ENCODE peak calls at places on chromosome 20, in four cellular contexts. One of them, this sample, is unnamed.
A peak's percentile ranks its signal among the peaks of the same experiment; 100 is the strongest.

GRCh38 chr20:528923-529594 is 14.5 kb downstream of the CSNK2A1 start:
- DNase-seq in HepG2: no peak
- DNase-seq in K562: no peak
- DNase-seq in A549: peak; percentile 58
- DNase-seq in this sample: peak; percentile 65

GRCh38 chr20:62409935-62410741 is 3.1 kb upstream of the CABLES2 start:
- DNase-seq in A549: peak; percentile 49
- DNase-seq in K562: peak; percentile 73
- DNase-seq in HepG2: peak; percentile 42
- DNase-seq in this sample: peak; percentile 60

GRCh38 chr20:50579511-50579910 is 69.3 kb downstream of the PTPN1 start:
- DNase-seq in A549: no peak
- DNase-seq in K562: no peak
- DNase-seq in HepG2: no peak
- DNase-seq in this sample: no peak

GRCh38 chr20:10622657-10623418 is 51.0 kb downstream of the JAG1 start:
- DNase-seq in HepG2: no peak
- DNase-seq in K562: no peak
- DNase-seq in A549: no peak
- DNase-seq in this sample: no peak

GRCh38 chr20:57638173-57638894 is 18.1 kb upstream of the ZBP1 start:
- DNase-seq in HepG2: no peak
- DNase-seq in K562: no peak
- DNase-seq in A549: no peak
- DNase-seq in this sample: no peak

GRCh38 chr20:49656304-49656703 is 57.4 kb downstream of the B4GALT5 start:
- DNase-seq in HepG2: no peak
- DNase-seq in K562: no peak
- DNase-seq in A549: no peak
- DNase-seq in this sample: no peak

GRCh38 chr20:8095648-8096572 is 36.2 kb upstream of the PLCB1 start:
- DNase-seq in HepG2: no peak
- DNase-seq in K562: no peak
- DNase-seq in A549: no peak
- DNase-seq in this sample: no peak

GRCh38 chr20:41395669-41396664 is 29.3 kb upstream of the EMILIN3 start:
- DNase-seq in HepG2: peak; percentile 76
- DNase-seq in K562: no peak
- DNase-seq in A549: no peak
- DNase-seq in this sample: no peak

GRCh38 chr20:21670981-21671380 is 34.5 kb upstream of the PAX1 start:
- DNase-seq in HepG2: no peak
- DNase-seq in A549: no peak
- DNase-seq in K562: no peak
- DNase-seq in this sample: no peak

DNA sequence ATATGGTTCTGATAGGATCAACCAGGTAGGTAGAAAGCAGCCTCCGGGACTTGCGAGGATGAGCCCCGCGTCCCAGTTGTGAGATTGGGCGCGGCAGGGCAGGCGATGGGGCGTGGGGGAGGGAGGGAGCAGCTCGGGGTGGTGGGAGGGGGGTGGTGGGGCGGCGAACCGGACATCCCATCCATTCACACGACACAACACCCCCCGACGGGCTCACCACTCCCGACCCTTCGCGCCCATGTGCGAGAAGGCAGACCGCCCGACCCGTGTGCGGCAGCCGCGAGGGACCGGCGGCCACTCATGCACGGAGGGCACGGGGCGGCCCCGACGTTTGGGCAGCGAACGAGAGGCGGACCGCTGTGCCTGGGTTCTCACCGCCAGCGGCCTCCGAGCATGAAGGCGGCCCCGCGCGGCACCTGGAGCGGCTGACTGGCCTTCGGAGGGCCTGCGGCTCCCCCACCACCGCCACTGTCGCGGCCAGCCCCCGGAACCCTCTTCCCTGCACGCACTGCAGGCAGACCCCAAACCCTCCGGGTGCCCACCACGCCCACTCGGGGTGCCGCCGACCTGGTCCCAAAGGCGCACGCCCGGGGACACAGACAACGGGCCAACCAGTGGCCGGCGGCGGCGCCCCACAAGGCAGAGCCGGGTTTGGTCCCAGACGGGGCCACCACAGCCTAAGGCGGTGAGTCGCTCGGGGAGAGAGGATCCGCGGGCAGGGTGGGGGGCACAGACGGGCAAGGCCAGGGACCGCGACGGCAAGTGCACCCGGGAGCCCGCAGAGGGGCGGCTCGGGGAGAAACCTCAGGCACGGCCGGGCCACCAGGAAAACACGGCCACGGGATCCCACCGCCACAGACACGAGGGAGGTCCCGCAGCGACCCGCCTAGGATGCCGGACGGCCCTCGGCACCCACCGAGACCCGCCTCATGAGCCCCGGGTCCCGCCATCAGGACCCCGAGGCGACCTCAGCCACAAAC is 769.2 kb upstream of the DEFB115 start:
- DNase-seq in A549: no peak
- DNase-seq in K562: no peak
- DNase-seq in HepG2: no peak
- DNase-seq in this sample: no peak
- H3K4me3 ChIP-seq in A549: no peak overlapping the region
- H3K4me3 ChIP-seq in K562: no peak overlapping the region
- H3K4me3 ChIP-seq in HepG2: no peak overlapping the region
- H3K4me3 ChIP-seq in this sample: no peak overlapping the region

GRCh38 chr20:63624486-63624885 is 2.4 kb downstream of the GMEB2 start:
- DNase-seq in A549: no peak
- DNase-seq in HepG2: peak; percentile 80
- DNase-seq in K562: no peak
- DNase-seq in this sample: peak; percentile 88
- TF ChIP-seq CTCF in A549: no peak
- TF ChIP-seq CTCF in HepG2: peak; percentile 61
- TF ChIP-seq CTCF in K562: no peak
- TF ChIP-seq CTCF in this sample: no peak

GRCh38 chr20:31698243-31698802 is 24.3 kb downstream of the BCL2L1 start:
- DNase-seq in K562: no peak
- DNase-seq in HepG2: no peak
- DNase-seq in A549: no peak
- DNase-seq in this sample: no peak

GRCh38 chr20:31694842-31695593 is 27.6 kb downstream of the BCL2L1 start:
- DNase-seq in HepG2: no peak
- DNase-seq in K562: no peak
- DNase-seq in A549: no peak
- DNase-seq in this sample: no peak

GRCh38 chr20:31693987-31694661 is 28.5 kb downstream of the BCL2L1 start:
- DNase-seq in HepG2: no peak
- DNase-seq in K562: peak; percentile 54
- DNase-seq in A549: no peak
- DNase-seq in this sample: no peak

GRCh38 chr20:31693402-31693801 is 29.3 kb downstream of the BCL2L1 start:
- DNase-seq in K562: no peak
- DNase-seq in A549: no peak
- DNase-seq in HepG2: no peak
- DNase-seq in this sample: no peak

GRCh38 chr20:31695849-31696804 is 26.5 kb downstream of the BCL2L1 start:
- DNase-seq in A549: peak; percentile 85
- DNase-seq in K562: no peak
- DNase-seq in HepG2: peak; percentile 100
- DNase-seq in this sample: no peak
- TF ChIP-seq MYC in A549: no peak
- TF ChIP-seq MYC in K562: no peak
- TF ChIP-seq MYC in HepG2: peak; percentile 85
- TF ChIP-seq MYC in this sample: no peak

GRCh38 chr20:19361801-19362200 is 149.4 kb downstream of the SLC24A3 start:
- DNase-seq in A549: no peak
- DNase-seq in HepG2: no peak
- DNase-seq in K562: no peak
- DNase-seq in this sample: no peak
- H3K4me3 ChIP-seq in A549: no peak overlapping the region
- H3K4me3 ChIP-seq in HepG2: no peak overlapping the region
- H3K4me3 ChIP-seq in K562: no peak overlapping the region
- H3K4me3 ChIP-seq in this sample: no peak overlapping the region

DNA sequence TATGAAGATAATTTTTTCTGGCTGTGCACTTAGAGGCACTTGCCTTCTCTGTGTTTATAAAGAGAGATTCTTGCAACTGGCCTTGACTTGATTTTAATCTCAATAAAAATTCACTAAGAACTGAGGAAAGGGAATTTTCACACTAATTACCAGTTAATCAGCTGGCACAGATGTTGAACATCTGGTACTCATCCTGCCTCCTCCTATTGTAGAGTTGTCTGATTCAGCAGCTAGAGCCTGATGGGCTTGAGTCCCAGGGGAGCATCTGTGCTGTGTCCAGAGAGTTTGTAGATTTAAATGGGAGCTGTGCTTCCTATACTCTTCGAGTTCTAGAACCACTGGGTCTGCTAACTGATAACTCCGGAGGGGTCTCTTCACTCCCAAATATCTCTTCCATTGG is 284.4 kb upstream of the RNF24 start:
- DNase-seq in K562: no peak
- DNase-seq in HepG2: no peak
- DNase-seq in A549: no peak
- DNase-seq in this sample: no peak
- TF ChIP-seq CTCF in K562: no peak
- TF ChIP-seq CTCF in HepG2: no peak
- TF ChIP-seq CTCF in A549: no peak
- TF ChIP-seq CTCF in this sample: no peak

GRCh38 chr20:33897313-33897912 is 86.3 kb downstream of the CHMP4B start:
- DNase-seq in HepG2: no peak
- DNase-seq in K562: no peak
- DNase-seq in A549: no peak
- DNase-seq in this sample: peak; percentile 36

GRCh38 chr20:33893314-33893713 is 82.2 kb downstream of the CHMP4B start:
- DNase-seq in K562: no peak
- DNase-seq in HepG2: no peak
- DNase-seq in A549: no peak
- DNase-seq in this sample: no peak

GRCh38 chr20:33894798-33895197 is 83.7 kb downstream of the CHMP4B start:
- DNase-seq in A549: no peak
- DNase-seq in HepG2: no peak
- DNase-seq in K562: no peak
- DNase-seq in this sample: no peak

GRCh38 chr20:33899106-33899505 is 88.0 kb downstream of the CHMP4B start:
- DNase-seq in K562: no peak
- DNase-seq in HepG2: no peak
- DNase-seq in A549: no peak
- DNase-seq in this sample: no peak

GRCh38 chr20:33896509-33896908 is 85.4 kb downstream of the CHMP4B start:
- DNase-seq in A549: no peak
- DNase-seq in HepG2: no peak
- DNase-seq in K562: no peak
- DNase-seq in this sample: no peak
- TF ChIP-seq MYC in A549: no peak
- TF ChIP-seq MYC in HepG2: no peak
- TF ChIP-seq MYC in K562: no peak
- TF ChIP-seq MYC in this sample: no peak

GRCh38 chr20:15854871-15855270 is 718.4 kb downstream of the KIF16B start:
- DNase-seq in HepG2: no peak
- DNase-seq in K562: no peak
- DNase-seq in A549: no peak
- DNase-seq in this sample: no peak
- H3K4me3 ChIP-seq in HepG2: no peak overlapping the region
- H3K4me3 ChIP-seq in K562: no peak overlapping the region
- H3K4me3 ChIP-seq in A549: no peak overlapping the region
- H3K4me3 ChIP-seq in this sample: no peak overlapping the region

GRCh38 chr20:46088409-46089075 is 1.2 kb downstream of the NCOA5 start:
- DNase-seq in K562: peak; percentile 20
- DNase-seq in HepG2: peak; percentile 63
- DNase-seq in A549: peak; percentile 10
- DNase-seq in this sample: peak; percentile 46
- TF ChIP-seq CTCF in K562: no peak
- TF ChIP-seq CTCF in HepG2: no peak
- TF ChIP-seq CTCF in A549: no peak
- TF ChIP-seq CTCF in this sample: no peak

This sample was measured in NB4.